ENCODE peak calls at places on chromosome 1, in ten cellular contexts. N is left ventricle myocardium inferior, Z is fibroblast of lung, Y is pancreas, X is endodermal cell, U is bronchial epithelial cell, A is esophagus squamous epithelium, M is lower lobe of right lung, V is mammary epithelial cell, C is foreskin fibroblast. E is an unnamed sample.

GRCh38 chr1:231973840-231974239 is 347.2 kb downstream of the DISC1 start:
- DNase-seq in V (peak), X (no peak), Y (no peak), U (no peak), N (no peak), M (no peak), Z (no peak), C (no peak), A (no peak), E (no peak)

GRCh38 chr1:224996266-224996665 is 66.8 kb downstream of the DNAH14 start:
- DNase-seq in N (no peak), V (peak), Z (no peak), A (no peak), M (no peak), U (peak), C (no peak), X (no peak), Y (no peak), E (no peak)

GRCh38 chr1:34696230-34696629 is 58.6 kb upstream of the GJB5 start:
- DNase-seq in Z (no peak), N (no peak), X (no peak), U (peak), Y (no peak), V (peak), C (no peak), M (no peak), A (no peak), E (no peak)

GRCh38 chr1:22239378-22239777 is 96.5 kb upstream of the WNT4 start:
- DNase-seq in Z (no peak), C (no peak), X (no peak), U (peak), V (no peak), A (no peak), M (peak), N (no peak), Y (no peak), E (no peak)

GRCh38 chr1:53585116-53585515 is 125.9 kb downstream of the DMRTB1 start:
- DNase-seq in N (no peak), X (no peak), V (no peak), C (no peak), Z (peak), A (no peak), U (no peak), Y (no peak), M (no peak), E (no peak)

GRCh38 chr1:203166192-203166940 is 9.3 kb downstream of the MYBPH start:
- DNase-seq in M (no peak), X (peak), C (peak), U (peak), V (no peak), Y (peak), N (no peak), Z (no peak), A (no peak), E (no peak)

GRCh38 chr1:111202707-111203623 is 2.5 kb upstream of the DENND2D start:
- DNase-seq in M (no peak), C (no peak), Y (no peak), A (no peak), U (no peak), Z (no peak), N (no peak), V (no peak), X (peak), E (no peak)

GRCh38 chr1:223129229-223129851 is 13.7 kb downstream of the TLR5 start:
- DNase-seq in U (no peak), N (peak), C (peak), V (no peak), Z (peak), M (peak), A (no peak), X (peak), Y (peak), E (no peak)

GRCh38 chr1:38584408-38585037 is 275.0 kb downstream of the RRAGC start:
- DNase-seq in V (no peak), Y (no peak), C (no peak), X (peak), N (no peak), Z (no peak), A (no peak), U (no peak), M (no peak), E (no peak)

GRCh38 chr1:23896491-23896890 is 16.7 kb downstream of the CNR2 start:
- DNase-seq in V (no peak), N (no peak), U (no peak), Z (no peak), X (no peak), Y (no peak), M (no peak), A (no peak), C (no peak), E (no peak)

GRCh38 chr1:77687519-77687906 is 5.1 kb upstream of the ZZZ3 start:
- DNase-seq in A (no peak), Z (peak), V (no peak), Y (peak), C (peak), N (peak), U (no peak), X (peak), M (peak), E (no peak)
- TF ChIP-seq CTCF in A (no peak), Z (peak), V (no peak), Y (no peak), C (peak), N (peak), U (peak), X (peak), M (peak), E (peak)

DNA sequence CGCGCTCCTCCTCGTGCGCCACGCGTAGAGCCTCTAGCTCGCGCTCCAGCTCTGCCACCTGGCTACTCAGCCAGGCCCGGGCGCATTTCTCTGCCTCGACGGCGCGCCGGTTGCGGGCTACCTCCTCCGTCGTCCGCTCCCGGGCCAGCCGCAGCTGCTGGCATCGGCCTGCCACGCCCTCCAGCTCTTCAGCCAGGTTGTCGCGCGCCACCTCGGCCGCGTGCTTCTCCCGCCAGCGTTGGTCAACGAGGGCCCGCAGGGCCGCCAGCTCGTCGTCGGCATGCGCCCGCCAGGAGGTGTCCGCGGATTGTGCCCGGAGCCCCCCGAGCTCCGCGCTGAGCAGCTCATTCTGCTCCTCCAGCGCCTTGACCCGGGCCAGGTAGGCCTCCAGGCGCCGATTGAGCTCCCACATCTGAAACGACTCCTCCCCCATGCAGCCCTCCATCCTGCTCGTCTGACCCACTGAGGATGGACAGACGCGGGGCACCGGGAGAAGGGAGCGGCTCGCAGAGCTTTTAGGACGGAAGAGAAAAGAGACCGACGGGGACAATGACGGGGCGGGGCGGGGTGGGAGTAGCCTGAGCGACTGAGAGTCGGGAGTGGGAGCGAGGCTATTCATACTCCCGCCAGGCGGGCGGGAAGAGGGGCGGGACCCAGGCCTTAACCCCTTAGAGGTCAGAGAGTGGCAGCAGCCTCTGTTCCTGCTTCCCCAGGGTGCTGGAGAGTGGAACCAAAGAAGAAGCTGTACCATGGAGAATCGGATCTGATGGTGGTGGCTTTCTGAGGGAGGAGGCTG is at the start of gene NES:
- DNase-seq in U (no peak), C (peak), N (peak), A (no peak), M (no peak), Z (peak), X (peak), Y (no peak), V (no peak), E (no peak)
- H3K4me3 ChIP-seq in U (no peak), C (peak), N (peak), A (peak), M (peak), Z (peak), X (peak), Y (peak), V (no peak), E (peak)

GRCh38 chr1:214216031-214216430 is 64.9 kb upstream of the SMYD2 start:
- DNase-seq in A (no peak), Z (no peak), V (no peak), X (no peak), Y (no peak), M (no peak), U (no peak), N (no peak), C (no peak), E (no peak)

GRCh38 chr1:214215583-214215982 is 65.4 kb upstream of the SMYD2 start:
- DNase-seq in N (no peak), A (no peak), C (peak), Y (no peak), V (no peak), X (no peak), M (no peak), U (peak), Z (no peak), E (no peak)

GRCh38 chr1:214216779-214217178 is 64.2 kb upstream of the SMYD2 start:
- DNase-seq in N (no peak), M (no peak), C (no peak), X (no peak), U (peak), Z (no peak), Y (no peak), V (peak), A (no peak), E (no peak)

GRCh38 chr1:214214851-214215250 is 66.1 kb upstream of the SMYD2 start:
- DNase-seq in X (no peak), M (no peak), U (no peak), Y (no peak), A (no peak), N (no peak), Z (no peak), V (no peak), C (no peak), E (no peak)

GRCh38 chr1:214213136-214213535 is 67.8 kb upstream of the SMYD2 start:
- DNase-seq in Y (no peak), V (peak), U (peak), A (no peak), X (no peak), M (no peak), Z (no peak), N (no peak), C (no peak), E (no peak)
- TF ChIP-seq CTCF in Y (no peak), V (no peak), U (no peak), A (no peak), X (no peak), M (no peak), Z (no peak), N (no peak), C (no peak), E (no peak)

GRCh38 chr1:155206891-155207577 is 663 bp downstream of the THBS3 start:
- DNase-seq in M (peak), V (peak), Y (peak), X (peak), A (peak), U (peak), N (peak), Z (peak), C (peak), E (no peak)
- H3K4me3 ChIP-seq in M (peak), V (peak), Y (no peak), X (peak), A (no peak), U (no peak), N (peak), Z (peak), C (peak), E (peak)

GRCh38 chr1:200732438-200732837 is 6.3 kb upstream of the CAMSAP2 start:
- DNase-seq in Y (no peak), Z (no peak), M (no peak), U (no peak), X (peak), V (no peak), A (no peak), C (no peak), N (no peak), E (no peak)
- TF ChIP-seq CTCF in Y (no peak), Z (no peak), M (no peak), U (no peak), X (no peak), V (no peak), A (no peak), C (no peak), N (no peak), E (no peak)

GRCh38 chr1:50637460-50637859 is 214.2 kb upstream of the DMRTA2 start:
- DNase-seq in Z (no peak), N (no peak), V (peak), Y (no peak), M (no peak), C (peak), X (no peak), A (no peak), U (peak), E (no peak)

DNA sequence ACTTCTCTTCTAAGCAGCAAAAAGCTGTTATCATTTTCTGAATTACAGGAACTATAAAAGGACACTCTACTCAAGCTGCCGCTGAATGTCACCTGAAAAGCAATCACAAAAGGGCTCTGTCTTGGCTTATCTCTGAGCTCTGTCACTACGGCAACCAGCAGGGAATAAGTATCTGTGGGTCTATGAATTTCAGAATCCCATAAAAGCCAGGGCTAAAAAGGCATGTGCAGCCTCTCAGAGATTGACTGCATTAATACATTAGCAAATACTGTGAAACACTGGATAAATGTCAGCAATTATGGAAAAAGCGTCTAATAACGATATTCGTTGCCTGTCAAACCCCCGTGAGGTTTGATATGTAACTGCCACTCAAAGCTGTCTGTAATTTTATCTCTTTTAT is 210.2 kb upstream of the DMRTA2 start:
- DNase-seq in Z (no peak), V (no peak), X (no peak), C (no peak), U (no peak), A (no peak), Y (no peak), M (no peak), N (no peak), E (no peak)
- H3K4me3 ChIP-seq in Z (no peak), V (no peak), X (no peak), C (no peak), U (no peak), A (no peak), Y (no peak), M (no peak), N (no peak), E (no peak)

DNA sequence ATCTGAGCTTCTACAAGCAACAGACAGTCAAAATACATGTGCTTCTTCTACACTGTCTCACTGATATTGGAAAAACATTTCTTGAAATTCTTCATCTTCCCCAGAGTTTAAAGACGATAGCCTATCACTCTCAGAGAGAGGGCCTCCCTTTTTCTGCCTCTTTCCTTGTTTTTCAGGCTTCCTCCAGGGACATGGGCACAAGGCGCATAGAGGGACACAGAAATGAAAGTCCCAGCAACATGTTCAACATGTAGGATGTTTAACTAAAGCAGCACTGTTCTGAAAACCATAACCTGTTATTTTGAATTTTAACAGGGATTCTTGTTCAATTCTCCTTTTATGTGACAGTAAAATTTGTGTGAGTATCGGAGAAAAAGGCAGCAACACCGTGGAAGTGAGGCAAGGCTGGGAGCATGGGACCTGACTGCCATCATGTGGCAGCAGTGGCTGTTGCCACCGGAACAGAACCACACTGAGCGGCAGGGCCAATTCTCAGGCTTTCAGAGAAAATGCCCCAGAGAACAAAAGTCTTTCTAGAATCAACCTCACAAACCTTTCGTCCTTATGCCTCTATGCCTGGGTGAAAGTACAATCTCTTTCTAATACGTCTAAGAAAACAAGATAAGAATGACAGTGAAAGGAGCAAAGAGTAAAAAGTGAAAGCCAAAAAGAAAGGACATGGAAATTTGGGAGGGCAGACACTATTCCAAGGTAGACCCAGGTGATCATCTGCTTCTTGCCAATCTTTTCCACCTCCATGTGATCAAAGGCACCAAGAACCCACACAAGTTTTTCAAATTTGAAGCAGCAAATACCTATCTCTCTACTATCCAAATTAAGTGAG is 54.5 kb downstream of the PCNX2 start:
- DNase-seq in Y (peak), N (peak), Z (peak), V (no peak), X (peak), U (peak), C (peak), A (no peak), M (peak), E (no peak)
- TF ChIP-seq CTCF in Y (peak), N (peak), Z (peak), V (peak), X (peak), U (peak), C (peak), A (peak), M (peak), E (peak)